ENCODE peak calls at places on chromosomes 13 and 19, in five cellular contexts. One of them, this sample, is unnamed.

GRCh38 chr13:91904597-91904996 is 506.2 kb downstream of the GPC5 start:
- DNase-seq in transverse colon: no peak
- DNase-seq in ovary: no peak
- DNase-seq in K562: no peak
- DNase-seq in A549: no peak
- DNase-seq in this sample: no peak

GRCh38 chr13:111577429-111577828 is 257.0 kb downstream of the TEX29 start:
- DNase-seq in transverse colon: no peak
- DNase-seq in ovary: no peak
- DNase-seq in K562: no peak
- DNase-seq in A549: no peak
- DNase-seq in this sample: no peak

GRCh38 chr19:52722062-52723005 is 12.5 kb downstream of the ZNF611 start:
- DNase-seq in transverse colon: no peak
- DNase-seq in ovary: no peak
- DNase-seq in K562: no peak
- DNase-seq in A549: peak
- DNase-seq in this sample: no peak

GRCh38 chr13:77555246-77555645 is 19.7 kb downstream of the SCEL start:
- DNase-seq in transverse colon: no peak
- DNase-seq in ovary: no peak
- DNase-seq in K562: no peak
- DNase-seq in A549: no peak
- DNase-seq in this sample: no peak

GRCh38 chr13:34678154-34678553 is 263.9 kb upstream of the NBEA start:
- DNase-seq in transverse colon: no peak
- DNase-seq in ovary: no peak
- DNase-seq in K562: no peak
- DNase-seq in A549: peak
- DNase-seq in this sample: no peak

GRCh38 chr19:29079331-29079730 is 133.6 kb downstream of the UQCRFS1 start:
- DNase-seq in transverse colon: no peak
- DNase-seq in ovary: no peak
- DNase-seq in K562: no peak
- DNase-seq in A549: no peak
- DNase-seq in this sample: no peak

GRCh38 chr13:74778946-74779345 is 644.7 kb upstream of the KLF12 start:
- DNase-seq in transverse colon: no peak
- DNase-seq in ovary: no peak
- DNase-seq in K562: no peak
- DNase-seq in A549: no peak
- DNase-seq in this sample: no peak

GRCh38 chr19:6800991-6801396 is 28.5 kb downstream of the VAV1 start:
- DNase-seq in transverse colon: no peak
- DNase-seq in ovary: no peak
- DNase-seq in K562: no peak
- DNase-seq in A549: peak
- DNase-seq in this sample: no peak

GRCh38 chr19:17406039-17406886 is 833 bp upstream of the BST2 start:
- DNase-seq in transverse colon: peak
- DNase-seq in ovary: no peak
- DNase-seq in K562: peak
- DNase-seq in A549: no peak
- DNase-seq in this sample: no peak

GRCh38 chr19:16830679-16831078 is 1.5 kb downstream of the SIN3B start:
- DNase-seq in transverse colon: no peak
- DNase-seq in ovary: no peak
- DNase-seq in K562: no peak
- DNase-seq in A549: no peak
- DNase-seq in this sample: no peak

GRCh38 chr19:38559428-38560401 is 58.0 kb downstream of the MAP4K1 start:
- DNase-seq in transverse colon: no peak
- DNase-seq in ovary: no peak
- DNase-seq in K562: no peak
- DNase-seq in A549: no peak
- DNase-seq in this sample: no peak
- TF ChIP-seq EP300 in transverse colon: no peak
- TF ChIP-seq EP300 in ovary: no peak
- TF ChIP-seq EP300 in K562: no peak
- TF ChIP-seq EP300 in A549: no peak
- TF ChIP-seq EP300 in this sample: no peak

DNA sequence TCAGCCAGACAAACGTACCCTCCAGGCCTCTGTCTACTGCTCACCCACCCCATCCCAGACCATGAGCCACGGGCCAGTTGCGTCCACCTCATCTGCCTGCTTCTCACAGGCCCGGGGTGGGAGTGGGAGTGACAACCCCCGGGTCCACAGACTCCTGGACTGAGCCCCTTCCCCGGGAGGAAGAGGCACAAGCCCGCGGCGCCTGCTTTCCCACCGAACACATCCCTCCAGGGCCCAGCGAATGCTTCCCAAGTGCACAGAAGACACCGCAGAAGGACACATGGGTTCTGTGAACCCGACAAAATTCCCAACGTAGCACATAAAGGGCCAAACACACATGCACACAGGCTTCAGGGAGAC is 18.0 kb upstream of the PLPP2 start:
- DNase-seq in transverse colon: no peak
- DNase-seq in ovary: no peak
- DNase-seq in K562: no peak
- DNase-seq in A549: no peak
- DNase-seq in this sample: peak
- H3K4me3 ChIP-seq in transverse colon: no peak
- H3K4me3 ChIP-seq in ovary: no peak
- H3K4me3 ChIP-seq in K562: no peak
- H3K4me3 ChIP-seq in A549: no peak
- H3K4me3 ChIP-seq in this sample: peak

GRCh38 chr13:79989251-79989661 is 351.7 kb downstream of the SPRY2 start:
- DNase-seq in transverse colon: peak
- DNase-seq in ovary: no peak
- DNase-seq in K562: no peak
- DNase-seq in A549: peak
- DNase-seq in this sample: no peak
- TF ChIP-seq CTCF in transverse colon: no peak
- TF ChIP-seq CTCF in ovary: no peak
- TF ChIP-seq CTCF in K562: no peak
- TF ChIP-seq CTCF in A549: no peak
- TF ChIP-seq CTCF in this sample: no peak

GRCh38 chr19:3057275-3057714 is 5.0 kb downstream of the TLE5 start:
- DNase-seq in transverse colon: peak
- DNase-seq in ovary: peak
- DNase-seq in K562: peak
- DNase-seq in A549: peak
- DNase-seq in this sample: peak
- TF ChIP-seq EP300 in transverse colon: no peak
- TF ChIP-seq EP300 in ovary: peak
- TF ChIP-seq EP300 in K562: no peak
- TF ChIP-seq EP300 in A549: no peak
- TF ChIP-seq EP300 in this sample: no peak

DNA sequence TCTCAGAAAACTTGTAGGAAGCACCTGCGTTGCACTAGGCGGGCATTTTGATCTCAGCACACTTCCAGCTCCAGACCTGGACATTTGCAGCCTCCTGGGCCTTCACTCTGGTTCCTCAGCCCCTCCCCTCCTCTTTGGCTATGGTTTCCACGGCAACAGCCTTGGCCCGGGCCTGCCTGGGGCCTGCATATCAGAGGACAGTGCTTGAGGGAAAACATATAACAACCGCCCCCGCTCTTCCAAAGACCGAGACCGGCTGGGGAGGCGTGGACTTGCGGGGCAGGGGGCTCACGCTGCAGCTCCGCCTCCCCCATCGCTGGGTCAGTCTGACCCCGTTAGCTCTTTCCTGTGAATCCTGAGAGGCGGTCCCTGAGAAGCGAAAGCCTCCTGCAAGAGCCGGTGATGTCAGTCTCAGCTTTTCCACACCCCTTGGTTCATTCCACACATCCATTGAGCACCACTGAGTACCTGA is 125.7 kb upstream of the PEG3 start:
- DNase-seq in transverse colon: no peak
- DNase-seq in ovary: peak
- DNase-seq in K562: no peak
- DNase-seq in A549: no peak
- DNase-seq in this sample: no peak
- H3K4me3 ChIP-seq in transverse colon: no peak
- H3K4me3 ChIP-seq in ovary: no peak
- H3K4me3 ChIP-seq in K562: no peak
- H3K4me3 ChIP-seq in A549: no peak
- H3K4me3 ChIP-seq in this sample: no peak

DNA sequence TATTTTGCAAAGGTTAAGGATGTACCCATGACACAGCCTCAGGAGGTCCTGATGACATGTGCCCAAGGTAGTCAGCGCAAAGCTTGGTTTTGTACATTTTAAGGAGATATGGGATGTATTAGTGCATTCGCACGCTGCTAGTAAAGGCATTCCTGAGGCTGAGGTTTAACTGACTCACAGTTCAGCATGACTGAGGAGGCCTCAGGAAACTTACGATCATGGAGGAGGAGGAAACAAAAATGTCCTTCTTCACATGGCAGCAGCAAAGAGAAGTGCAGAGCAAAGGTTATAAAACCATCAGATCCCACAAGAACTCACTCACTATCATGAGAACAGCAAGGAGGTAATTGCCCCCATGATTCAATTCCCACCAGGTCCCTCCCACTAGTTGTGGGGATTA is 1017.4 kb downstream of the EFNB2 start:
- DNase-seq in transverse colon: no peak
- DNase-seq in ovary: no peak
- DNase-seq in K562: no peak
- DNase-seq in A549: no peak
- DNase-seq in this sample: no peak
- TF ChIP-seq CTCF in transverse colon: no peak
- TF ChIP-seq CTCF in ovary: no peak
- TF ChIP-seq CTCF in K562: no peak
- TF ChIP-seq CTCF in A549: no peak
- TF ChIP-seq CTCF in this sample: no peak

GRCh38 chr13:108681986-108682562 is 52.7 kb downstream of the MYO16 start:
- DNase-seq in transverse colon: no peak
- DNase-seq in ovary: no peak
- DNase-seq in K562: no peak
- DNase-seq in A549: no peak
- DNase-seq in this sample: no peak
- TF ChIP-seq EP300 in transverse colon: no peak
- TF ChIP-seq EP300 in ovary: no peak
- TF ChIP-seq EP300 in K562: no peak
- TF ChIP-seq EP300 in A549: no peak
- TF ChIP-seq EP300 in this sample: no peak

GRCh38 chr19:19597809-19598306 is 20.6 kb downstream of the PBX4 start:
- DNase-seq in transverse colon: no peak
- DNase-seq in ovary: no peak
- DNase-seq in K562: no peak
- DNase-seq in A549: no peak
- DNase-seq in this sample: no peak
- H3K4me3 ChIP-seq in transverse colon: no peak
- H3K4me3 ChIP-seq in ovary: no peak
- H3K4me3 ChIP-seq in K562: no peak
- H3K4me3 ChIP-seq in A549: no peak
- H3K4me3 ChIP-seq in this sample: no peak